ENCODE peak calls at places on chromosomes 2 and 18, in six cellular contexts. Y, B, G, A, Z and X are unnamed samples.

GRCh38 chr18:48085781-48086487 is 155.5 kb upstream of the SMAD2 start:
- DNase-seq in G (no peak), A (no peak), Z (no peak), Y (no peak), B (no peak), X (no peak)

GRCh38 chr2:240155080-240156025 is 14.9 kb upstream of the OTOS start:
- DNase-seq in G (peak), Z (no peak), A (no peak), B (no peak), Y (no peak), X (no peak)

GRCh38 chr2:186950694-186951093 is 101.7 kb upstream of the ZSWIM2 start:
- DNase-seq in Z (peak), A (no peak), B (no peak), Y (no peak), G (no peak), X (no peak)

GRCh38 chr2:1614564-1614963 is 129.8 kb downstream of the PXDN start:
- DNase-seq in Z (no peak), A (no peak), B (peak), Y (no peak), G (no peak), X (no peak)

GRCh38 chr2:35503738-35504160 is 851.8 kb upstream of the CRIM1 start:
- DNase-seq in G (no peak), Z (no peak), B (no peak), A (no peak), Y (no peak), X (no peak)

GRCh38 chr2:97766567-97766966 is 53.2 kb downstream of the ZAP70 start:
- DNase-seq in A (peak), Y (no peak), B (peak), G (no peak), Z (no peak), X (no peak)

GRCh38 chr2:3335001-3335400 is 42.6 kb downstream of the EIPR1 start:
- DNase-seq in Y (no peak), B (no peak), A (no peak), G (peak), Z (no peak), X (no peak)

GRCh38 chr2:185857676-185858075 is 119.1 kb downstream of the FSIP2 start:
- DNase-seq in Y (no peak), B (no peak), G (no peak), A (no peak), Z (no peak), X (no peak)

GRCh38 chr18:48032876-48033769 is 102.7 kb upstream of the SMAD2 start:
- DNase-seq in Z (peak), B (peak), Y (no peak), A (no peak), G (no peak), X (no peak)

GRCh38 chr18:12827588-12827987 is 56.4 kb downstream of the PTPN2 start:
- DNase-seq in G (no peak), Y (no peak), Z (no peak), B (no peak), A (no peak), X (no peak)

GRCh38 chr2:57278451-57278850 is 768.2 kb upstream of the VRK2 start:
- DNase-seq in B (no peak), Z (no peak), G (no peak), Y (no peak), A (no peak), X (peak)

DNA sequence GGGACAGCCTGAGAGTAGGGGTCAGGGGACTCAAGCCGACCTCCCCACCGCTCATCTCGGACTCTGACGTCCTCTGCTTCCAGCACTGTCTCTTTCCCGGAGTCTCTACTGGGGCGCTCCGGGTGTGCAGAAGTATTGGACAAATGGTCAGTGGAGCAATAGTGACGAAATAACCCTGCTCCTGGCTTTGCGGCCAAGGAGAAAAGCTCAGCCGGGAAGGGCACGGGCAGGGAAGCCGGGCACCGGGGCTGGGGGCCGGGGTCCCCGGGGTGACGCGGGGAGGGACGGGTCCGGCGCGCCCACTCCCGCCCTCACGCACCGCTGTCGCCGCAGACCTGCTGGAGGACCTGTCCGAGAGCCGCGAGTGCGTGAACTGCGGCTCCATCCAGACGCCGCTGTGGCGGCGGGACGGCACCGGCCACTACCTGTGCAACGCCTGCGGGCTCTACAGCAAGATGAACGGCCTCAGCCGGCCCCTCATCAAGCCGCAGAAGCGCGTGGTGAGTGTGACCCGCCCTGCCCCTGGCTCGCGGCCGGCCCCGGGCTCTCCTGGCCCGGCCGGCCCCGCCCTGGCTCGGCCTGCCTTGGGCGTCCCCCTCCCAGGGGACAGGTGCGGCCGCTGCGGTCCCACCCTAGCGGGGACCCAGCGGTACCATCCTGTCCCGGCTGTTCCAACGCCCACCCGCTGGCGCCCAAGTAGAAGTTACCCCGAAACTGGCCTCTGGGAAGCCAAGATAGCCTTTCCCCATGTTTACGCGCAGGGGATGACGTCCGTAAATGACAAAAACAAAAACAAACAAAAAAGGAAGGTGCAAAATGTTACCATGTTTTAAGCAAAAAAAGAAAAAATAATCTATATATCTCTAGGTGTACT is 7.5 kb downstream of the GATA6 start:
- DNase-seq in G (peak), A (no peak), Y (no peak), Z (peak), B (peak), X (no peak)
- H3K4me3 ChIP-seq in G (peak), A (peak), Y (peak), Z (peak), B (peak), X (no peak)

GRCh38 chr2:76572981-76573380 is 862.3 kb upstream of the GCFC2 start:
- DNase-seq in Z (no peak), G (no peak), Y (no peak), A (no peak), B (no peak), X (no peak)

GRCh38 chr2:76567478-76567877 is 856.8 kb upstream of the GCFC2 start:
- DNase-seq in Y (no peak), Z (no peak), B (no peak), A (no peak), G (no peak), X (no peak)

GRCh38 chr2:76564734-76565133 is 854.0 kb upstream of the GCFC2 start:
- DNase-seq in B (no peak), Z (no peak), Y (no peak), G (no peak), A (no peak), X (no peak)

GRCh38 chr2:76569819-76570218 is 859.1 kb upstream of the GCFC2 start:
- DNase-seq in Z (no peak), B (no peak), G (no peak), Y (no peak), A (no peak), X (no peak)
- H3K4me3 ChIP-seq in Z (no peak), B (no peak), G (no peak), Y (no peak), A (no peak), X (no peak)

GRCh38 chr2:84894758-84895520 is 10.5 kb upstream of the TMSB10 start:
- DNase-seq in B (peak), Y (no peak), Z (peak), A (no peak), G (peak), X (peak)
- H3K4me3 ChIP-seq in B (no peak), Y (no peak), Z (no peak), A (no peak), G (no peak), X (no peak)

GRCh38 chr2:73895473-73895872 is 2.7 kb downstream of the ACTG2 start:
- DNase-seq in G (no peak), B (no peak), A (no peak), Y (no peak), Z (no peak), X (no peak)
- H3K4me3 ChIP-seq in G (no peak), B (no peak), A (no peak), Y (peak), Z (no peak), X (no peak)

DNA sequence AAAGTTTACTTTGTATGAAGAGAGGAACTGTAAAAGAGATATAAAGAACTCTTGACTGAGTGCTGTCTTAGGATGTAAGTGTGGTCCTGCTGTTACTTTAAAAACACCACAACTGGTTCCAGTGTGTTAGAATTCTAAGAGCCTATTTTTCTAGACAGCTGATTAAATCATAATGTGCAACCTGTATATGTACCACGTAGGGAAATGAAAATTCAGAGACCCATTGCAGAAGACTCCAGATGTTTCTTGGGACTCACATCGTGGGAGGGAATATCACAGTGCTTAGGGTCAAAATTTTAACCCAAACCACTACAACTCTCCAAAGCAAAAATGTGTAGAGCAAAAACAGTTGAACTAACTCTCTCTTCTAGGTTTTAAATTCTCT is 173.1 kb upstream of the RBMS1 start:
- DNase-seq in A (no peak), G (no peak), B (no peak), Z (no peak), Y (no peak), X (no peak)
- H3K4me3 ChIP-seq in A (peak), G (peak), B (no peak), Z (peak), Y (peak), X (no peak)

GRCh38 chr2:74439373-74440004 is 2.2 kb downstream of the RTKN start:
- DNase-seq in Z (no peak), A (peak), G (no peak), Y (no peak), B (peak), X (no peak)
- H3K4me3 ChIP-seq in Z (peak), A (peak), G (peak), Y (peak), B (peak), X (no peak)

DNA sequence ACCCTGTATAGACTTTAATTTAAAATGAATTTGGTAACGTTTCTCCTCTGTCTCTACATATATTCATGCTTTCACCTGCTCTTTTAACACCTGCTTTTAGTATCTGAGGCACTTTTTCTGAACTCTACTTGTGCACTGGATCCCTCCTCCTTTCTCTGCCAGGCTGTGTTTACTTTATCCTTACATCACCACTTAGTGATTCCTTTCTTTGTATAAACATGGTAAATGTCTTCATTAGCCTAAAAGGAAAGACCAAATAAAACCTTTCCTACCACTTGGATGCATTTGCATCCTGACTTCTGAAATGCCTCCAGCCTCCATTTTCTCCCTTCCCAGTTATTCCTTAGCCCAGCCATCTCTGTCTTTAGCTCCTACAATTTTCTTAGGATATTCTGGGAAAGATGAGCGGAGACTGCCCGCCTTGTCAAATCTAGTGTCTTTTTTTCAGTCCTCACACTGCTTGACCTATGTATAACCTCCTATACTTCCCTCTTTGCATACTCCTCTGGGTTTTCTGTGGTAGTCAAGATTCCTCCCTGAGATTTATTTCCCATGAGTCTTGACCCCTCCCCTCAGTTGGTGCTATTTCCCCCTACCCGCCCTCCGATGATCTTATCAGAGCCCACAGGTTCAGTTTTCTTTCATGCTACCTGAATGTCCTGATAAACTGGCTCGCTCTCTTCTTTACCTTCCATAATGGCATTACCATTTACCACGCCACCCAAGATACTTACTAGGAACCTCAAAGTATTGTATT is 44.8 kb downstream of the REL start:
- DNase-seq in Y (no peak), A (no peak), Z (peak), B (no peak), G (no peak), X (no peak)
- H3K4me3 ChIP-seq in Y (no peak), A (no peak), Z (no peak), B (no peak), G (no peak), X (no peak)

DNA sequence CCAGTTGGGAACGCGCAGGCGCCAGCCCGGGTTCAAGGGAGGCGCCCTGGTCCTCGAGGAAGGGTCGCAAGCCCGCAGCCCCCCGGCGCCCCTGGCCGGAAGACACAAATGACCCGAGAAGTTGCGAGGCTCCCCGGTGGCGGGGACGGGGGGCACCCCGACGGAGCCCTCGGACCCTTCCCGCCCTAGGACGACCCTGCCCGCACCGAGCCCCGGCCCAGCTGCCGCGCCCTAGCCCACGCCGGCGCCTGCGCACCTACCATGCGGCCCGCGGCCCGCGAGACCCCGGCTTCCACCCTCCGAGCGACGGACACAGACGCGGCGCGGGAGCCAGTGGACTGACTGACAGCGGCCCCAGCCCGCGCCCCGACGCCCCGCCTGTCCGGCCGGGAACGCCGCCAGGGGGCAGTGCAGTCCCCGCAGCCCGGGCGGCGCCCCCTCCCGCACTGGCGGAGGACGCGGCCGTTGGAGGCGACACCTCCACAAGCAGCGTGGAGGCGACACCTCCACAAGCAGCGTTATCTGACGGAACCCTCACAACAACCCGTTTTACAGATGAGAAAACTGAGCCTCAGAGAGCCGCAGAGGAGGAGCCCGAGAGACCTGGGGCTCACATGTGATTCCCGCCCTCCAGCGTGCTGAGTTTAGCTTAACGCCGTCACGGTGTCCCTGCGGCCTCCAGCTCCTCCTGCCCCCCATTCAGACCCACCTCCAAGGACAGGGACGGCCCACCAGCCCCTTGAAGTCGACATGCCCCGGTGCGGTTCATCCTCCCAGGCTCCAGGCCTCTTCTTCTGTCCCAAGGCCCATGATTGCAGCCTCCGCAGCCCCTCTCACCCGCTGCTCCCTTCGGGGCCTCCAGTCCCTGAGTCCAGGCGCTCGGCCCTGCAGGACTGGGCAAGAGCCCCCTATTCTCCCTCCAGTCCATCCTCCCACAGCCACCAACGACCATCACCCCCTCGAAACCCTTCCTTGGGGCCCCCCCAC is at the start of gene NMUR1:
- DNase-seq in Z (peak), B (peak), A (peak), G (no peak), Y (no peak), X (no peak)
- H3K4me3 ChIP-seq in Z (peak), B (no peak), A (peak), G (peak), Y (peak), X (no peak)

DNA sequence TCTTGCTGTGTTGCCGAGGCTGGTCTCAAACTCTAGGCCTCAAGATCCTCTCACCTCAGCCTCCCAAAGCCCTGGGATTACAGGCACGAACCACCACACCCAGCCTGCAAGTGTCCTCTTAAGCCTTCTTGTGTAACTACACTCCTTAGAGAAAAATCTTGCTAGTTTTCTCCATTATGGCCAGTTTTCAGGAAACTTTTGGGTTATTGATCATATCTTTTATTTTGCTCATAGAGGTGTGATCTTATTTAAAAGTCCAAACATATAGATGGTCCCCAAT is 2.4 kb downstream of the SOCS6 start:
- DNase-seq in Z (no peak), Y (no peak), B (no peak), A (no peak), G (no peak), X (no peak)
- H3K4me3 ChIP-seq in Z (peak), Y (peak), B (peak), A (no peak), G (peak), X (no peak)

DNA sequence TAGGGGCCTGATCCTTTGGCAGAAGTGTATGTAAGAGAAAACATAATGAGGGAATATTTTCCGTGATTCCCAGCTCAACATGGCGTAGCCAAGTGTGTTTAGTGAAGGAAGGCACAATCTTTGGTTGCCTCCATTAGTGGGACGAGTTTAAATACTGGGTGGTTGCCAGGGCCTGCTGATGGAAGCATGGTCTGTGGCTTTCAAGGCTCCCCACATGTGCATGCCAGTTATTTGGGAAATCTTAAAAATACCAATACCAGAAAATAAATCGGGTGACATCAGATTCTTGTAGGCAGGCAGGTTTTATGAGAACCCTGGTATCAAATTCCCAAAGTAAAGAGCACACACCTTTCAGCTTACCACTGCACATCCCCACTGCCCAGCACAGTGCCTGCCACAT is 7.1 kb downstream of the MYL12A start:
- DNase-seq in Y (no peak), G (no peak), B (no peak), A (no peak), Z (no peak), X (no peak)
- H3K4me3 ChIP-seq in Y (peak), G (no peak), B (no peak), A (peak), Z (no peak), X (no peak)